ENCODE peak calls at places on chromosome 16, in nine cellular contexts. One of them, this sample, is unnamed.

GRCh38 chr16:84144859-84145639 is at the start of the genes DNAAF1 and HSDL1:
- DNase-seq in OCI-LY7: peak
- DNase-seq in NCI-H1930: peak
- DNase-seq in NCI-H446: peak
- DNase-seq in fibroblast of villous mesenchyme: peak
- DNase-seq in PC-9: peak
- DNase-seq in stimulated activated CD4-positive, alpha-beta T cell treated with anti-CD3 and anti-CD28 coated beads, Interleukin-12 subunit alpha, Interleukin-12 subunit beta, amount 100 ng/mL, for 4 hours: peak
- DNase-seq in memory B cell: peak
- DNase-seq in neural crest cell: peak
- DNase-seq in this sample: peak

GRCh38 chr16:12474794-12475410 is 328.8 kb downstream of the CPPED1 start:
- DNase-seq in OCI-LY7: no peak
- DNase-seq in NCI-H1930: no peak
- DNase-seq in fibroblast of villous mesenchyme: no peak
- DNase-seq in NCI-H446: no peak
- DNase-seq in PC-9: no peak
- DNase-seq in neural crest cell: no peak
- DNase-seq in memory B cell: no peak
- DNase-seq in stimulated activated CD4-positive, alpha-beta T cell treated with anti-CD3 and anti-CD28 coated beads, Interleukin-12 subunit alpha, Interleukin-12 subunit beta, amount 100 ng/mL, for 4 hours: no peak
- DNase-seq in this sample: no peak

GRCh38 chr16:12612598-12613101 is 191.0 kb downstream of the CPPED1 start:
- DNase-seq in NCI-H446: no peak
- DNase-seq in memory B cell: no peak
- DNase-seq in OCI-LY7: no peak
- DNase-seq in stimulated activated CD4-positive, alpha-beta T cell treated with anti-CD3 and anti-CD28 coated beads, Interleukin-12 subunit alpha, Interleukin-12 subunit beta, amount 100 ng/mL, for 4 hours: no peak
- DNase-seq in fibroblast of villous mesenchyme: no peak
- DNase-seq in neural crest cell: no peak
- DNase-seq in NCI-H1930: no peak
- DNase-seq in PC-9: peak
- DNase-seq in this sample: no peak

GRCh38 chr16:29994613-29995329 is 646 bp downstream of the HIRIP3 start:
- DNase-seq in NCI-H1930: peak
- DNase-seq in OCI-LY7: no peak
- DNase-seq in fibroblast of villous mesenchyme: peak
- DNase-seq in PC-9: peak
- DNase-seq in stimulated activated CD4-positive, alpha-beta T cell treated with anti-CD3 and anti-CD28 coated beads, Interleukin-12 subunit alpha, Interleukin-12 subunit beta, amount 100 ng/mL, for 4 hours: peak
- DNase-seq in memory B cell: no peak
- DNase-seq in neural crest cell: no peak
- DNase-seq in NCI-H446: no peak
- DNase-seq in this sample: no peak

GRCh38 chr16:28155293-28155692 is 56.5 kb downstream of the XPO6 start:
- DNase-seq in NCI-H446: no peak
- DNase-seq in fibroblast of villous mesenchyme: no peak
- DNase-seq in neural crest cell: no peak
- DNase-seq in memory B cell: no peak
- DNase-seq in stimulated activated CD4-positive, alpha-beta T cell treated with anti-CD3 and anti-CD28 coated beads, Interleukin-12 subunit alpha, Interleukin-12 subunit beta, amount 100 ng/mL, for 4 hours: no peak
- DNase-seq in OCI-LY7: no peak
- DNase-seq in NCI-H1930: no peak
- DNase-seq in PC-9: no peak
- DNase-seq in this sample: no peak

GRCh38 chr16:30637952-30638351 is 12.8 kb upstream of the PRR14 start:
- DNase-seq in NCI-H1930: peak
- DNase-seq in NCI-H446: peak
- DNase-seq in neural crest cell: no peak
- DNase-seq in fibroblast of villous mesenchyme: peak
- DNase-seq in memory B cell: no peak
- DNase-seq in OCI-LY7: peak
- DNase-seq in stimulated activated CD4-positive, alpha-beta T cell treated with anti-CD3 and anti-CD28 coated beads, Interleukin-12 subunit alpha, Interleukin-12 subunit beta, amount 100 ng/mL, for 4 hours: no peak
- DNase-seq in PC-9: peak
- DNase-seq in this sample: no peak

GRCh38 chr16:11393366-11393765 is 48.1 kb downstream of the RMI2 start:
- DNase-seq in PC-9: no peak
- DNase-seq in neural crest cell: no peak
- DNase-seq in memory B cell: no peak
- DNase-seq in OCI-LY7: no peak
- DNase-seq in stimulated activated CD4-positive, alpha-beta T cell treated with anti-CD3 and anti-CD28 coated beads, Interleukin-12 subunit alpha, Interleukin-12 subunit beta, amount 100 ng/mL, for 4 hours: no peak
- DNase-seq in fibroblast of villous mesenchyme: no peak
- DNase-seq in NCI-H446: no peak
- DNase-seq in NCI-H1930: no peak
- DNase-seq in this sample: no peak

GRCh38 chr16:21647562-21648164 is 4.7 kb downstream of the IGSF6 start:
- DNase-seq in OCI-LY7: no peak
- DNase-seq in neural crest cell: no peak
- DNase-seq in NCI-H446: no peak
- DNase-seq in memory B cell: no peak
- DNase-seq in fibroblast of villous mesenchyme: no peak
- DNase-seq in NCI-H1930: no peak
- DNase-seq in PC-9: no peak
- DNase-seq in stimulated activated CD4-positive, alpha-beta T cell treated with anti-CD3 and anti-CD28 coated beads, Interleukin-12 subunit alpha, Interleukin-12 subunit beta, amount 100 ng/mL, for 4 hours: no peak
- DNase-seq in this sample: no peak

GRCh38 chr16:88854306-88855111 is 2.2 kb downstream of the GALNS start:
- DNase-seq in stimulated activated CD4-positive, alpha-beta T cell treated with anti-CD3 and anti-CD28 coated beads, Interleukin-12 subunit alpha, Interleukin-12 subunit beta, amount 100 ng/mL, for 4 hours: peak
- DNase-seq in NCI-H446: no peak
- DNase-seq in NCI-H1930: no peak
- DNase-seq in fibroblast of villous mesenchyme: no peak
- DNase-seq in memory B cell: peak
- DNase-seq in neural crest cell: no peak
- DNase-seq in PC-9: no peak
- DNase-seq in OCI-LY7: peak
- DNase-seq in this sample: no peak

GRCh38 chr16:57892041-57892440 is 78.9 kb downstream of the CNGB1 start:
- DNase-seq in fibroblast of villous mesenchyme: peak
- DNase-seq in NCI-H446: no peak
- DNase-seq in OCI-LY7: no peak
- DNase-seq in stimulated activated CD4-positive, alpha-beta T cell treated with anti-CD3 and anti-CD28 coated beads, Interleukin-12 subunit alpha, Interleukin-12 subunit beta, amount 100 ng/mL, for 4 hours: no peak
- DNase-seq in NCI-H1930: no peak
- DNase-seq in neural crest cell: no peak
- DNase-seq in memory B cell: no peak
- DNase-seq in PC-9: no peak
- DNase-seq in this sample: peak

GRCh38 chr16:28873543-28874201 is 4.6 kb upstream of the ATP2A1 start:
- DNase-seq in NCI-H1930: no peak
- DNase-seq in OCI-LY7: peak
- DNase-seq in neural crest cell: no peak
- DNase-seq in NCI-H446: no peak
- DNase-seq in PC-9: no peak
- DNase-seq in stimulated activated CD4-positive, alpha-beta T cell treated with anti-CD3 and anti-CD28 coated beads, Interleukin-12 subunit alpha, Interleukin-12 subunit beta, amount 100 ng/mL, for 4 hours: peak
- DNase-seq in fibroblast of villous mesenchyme: peak
- DNase-seq in memory B cell: peak
- DNase-seq in this sample: peak

GRCh38 chr16:87457724-87458423 is 35.0 kb downstream of the ZCCHC14 start:
- DNase-seq in fibroblast of villous mesenchyme: peak
- DNase-seq in memory B cell: no peak
- DNase-seq in stimulated activated CD4-positive, alpha-beta T cell treated with anti-CD3 and anti-CD28 coated beads, Interleukin-12 subunit alpha, Interleukin-12 subunit beta, amount 100 ng/mL, for 4 hours: no peak
- DNase-seq in OCI-LY7: no peak
- DNase-seq in PC-9: peak
- DNase-seq in NCI-H446: no peak
- DNase-seq in NCI-H1930: no peak
- DNase-seq in neural crest cell: no peak
- DNase-seq in this sample: peak

GRCh38 chr16:87074635-87075318 is 242.4 kb downstream of the C16orf95 start:
- DNase-seq in fibroblast of villous mesenchyme: no peak
- DNase-seq in PC-9: no peak
- DNase-seq in OCI-LY7: peak
- DNase-seq in NCI-H446: no peak
- DNase-seq in memory B cell: no peak
- DNase-seq in NCI-H1930: no peak
- DNase-seq in stimulated activated CD4-positive, alpha-beta T cell treated with anti-CD3 and anti-CD28 coated beads, Interleukin-12 subunit alpha, Interleukin-12 subunit beta, amount 100 ng/mL, for 4 hours: no peak
- DNase-seq in neural crest cell: no peak
- DNase-seq in this sample: no peak